ENCODE peak calls at places on chromosomes 2 and 18, in nine cellular contexts. One of them, this sample, is unnamed. For H3K9me3, the result is how much of the 10 kb centered on the place peaks cover.

GRCh38 chr18:42883177-42883576 is 232.3 kb downstream of the RIT2 start:
- DNase-seq in transverse colon: no peak
- DNase-seq in right lobe of liver: no peak
- DNase-seq in adrenal gland: no peak
- DNase-seq in Peyer's patch: no peak
- DNase-seq in body of pancreas: no peak
- DNase-seq in left ventricle myocardium inferior: no peak
- DNase-seq in breast epithelium: no peak
- DNase-seq in tibial nerve: no peak
- DNase-seq in this sample: no peak

GRCh38 chr18:31750259-31750658 is 10.4 kb downstream of the SLC25A52 start:
- DNase-seq in tibial nerve: no peak
- DNase-seq in Peyer's patch: no peak
- DNase-seq in right lobe of liver: no peak
- DNase-seq in transverse colon: no peak
- DNase-seq in adrenal gland: no peak
- DNase-seq in body of pancreas: no peak
- DNase-seq in breast epithelium: no peak
- DNase-seq in left ventricle myocardium inferior: no peak
- DNase-seq in this sample: no peak

GRCh38 chr2:99140860-99141109 is 722 bp upstream of the C2orf15 start:
- DNase-seq in body of pancreas: no peak
- DNase-seq in tibial nerve: no peak
- DNase-seq in left ventricle myocardium inferior: no peak
- DNase-seq in Peyer's patch: no peak
- DNase-seq in breast epithelium: no peak
- DNase-seq in right lobe of liver: no peak
- DNase-seq in transverse colon: no peak
- DNase-seq in adrenal gland: no peak
- DNase-seq in this sample: no peak

GRCh38 chr18:57816208-57816999 is 13.3 kb upstream of the ATP8B1 start:
- DNase-seq in right lobe of liver: no peak
- DNase-seq in tibial nerve: no peak
- DNase-seq in body of pancreas: no peak
- DNase-seq in left ventricle myocardium inferior: no peak
- DNase-seq in adrenal gland: no peak
- DNase-seq in transverse colon: no peak
- DNase-seq in breast epithelium: no peak
- DNase-seq in Peyer's patch: peak
- DNase-seq in this sample: no peak

GRCh38 chr2:191318037-191318728 is 73.0 kb downstream of the MYO1B start:
- DNase-seq in transverse colon: peak
- DNase-seq in Peyer's patch: no peak
- DNase-seq in adrenal gland: no peak
- DNase-seq in body of pancreas: peak
- DNase-seq in breast epithelium: no peak
- DNase-seq in tibial nerve: no peak
- DNase-seq in left ventricle myocardium inferior: no peak
- DNase-seq in right lobe of liver: no peak
- DNase-seq in this sample: no peak

GRCh38 chr2:29011650-29012060 is 30.6 kb downstream of the TOGARAM2 start:
- DNase-seq in adrenal gland: no peak
- DNase-seq in breast epithelium: no peak
- DNase-seq in transverse colon: peak
- DNase-seq in body of pancreas: peak
- DNase-seq in Peyer's patch: peak
- DNase-seq in left ventricle myocardium inferior: peak
- DNase-seq in right lobe of liver: no peak
- DNase-seq in tibial nerve: peak
- DNase-seq in this sample: peak

GRCh38 chr18:13369756-13370510 is 151.4 kb downstream of the LDLRAD4 start:
- DNase-seq in left ventricle myocardium inferior: no peak
- DNase-seq in Peyer's patch: peak
- DNase-seq in breast epithelium: no peak
- DNase-seq in transverse colon: peak
- DNase-seq in right lobe of liver: no peak
- DNase-seq in tibial nerve: no peak
- DNase-seq in adrenal gland: no peak
- DNase-seq in body of pancreas: no peak
- DNase-seq in this sample: no peak

GRCh38 chr2:11764359-11764758 is 17.9 kb downstream of the LPIN1 start:
- DNase-seq in breast epithelium: no peak
- DNase-seq in Peyer's patch: no peak
- DNase-seq in tibial nerve: no peak
- DNase-seq in right lobe of liver: peak
- DNase-seq in transverse colon: peak
- DNase-seq in body of pancreas: peak
- DNase-seq in adrenal gland: no peak
- DNase-seq in left ventricle myocardium inferior: peak
- DNase-seq in this sample: no peak

GRCh38 chr2:213691351-213691750 is 407.1 kb downstream of the SPAG16 start:
- DNase-seq in adrenal gland: no peak
- DNase-seq in transverse colon: no peak
- DNase-seq in right lobe of liver: no peak
- DNase-seq in tibial nerve: no peak
- DNase-seq in breast epithelium: no peak
- DNase-seq in Peyer's patch: no peak
- DNase-seq in left ventricle myocardium inferior: no peak
- DNase-seq in body of pancreas: no peak
- DNase-seq in this sample: no peak

GRCh38 chr2:24214880-24215279 is 40.0 kb downstream of the FAM228A start:
- DNase-seq in body of pancreas: no peak
- DNase-seq in breast epithelium: no peak
- DNase-seq in tibial nerve: no peak
- DNase-seq in Peyer's patch: no peak
- DNase-seq in transverse colon: no peak
- DNase-seq in adrenal gland: no peak
- DNase-seq in right lobe of liver: no peak
- DNase-seq in left ventricle myocardium inferior: no peak
- DNase-seq in this sample: no peak

GRCh38 chr18:24054130-24054529 is 39.6 kb downstream of the TTC39C start:
- DNase-seq in tibial nerve: no peak
- DNase-seq in breast epithelium: no peak
- DNase-seq in left ventricle myocardium inferior: no peak
- DNase-seq in Peyer's patch: no peak
- DNase-seq in transverse colon: no peak
- DNase-seq in right lobe of liver: no peak
- DNase-seq in adrenal gland: no peak
- DNase-seq in body of pancreas: no peak
- DNase-seq in this sample: no peak

GRCh38 chr2:202479610-202480009 is 103.5 kb downstream of the BMPR2 start:
- DNase-seq in left ventricle myocardium inferior: no peak
- DNase-seq in Peyer's patch: no peak
- DNase-seq in right lobe of liver: no peak
- DNase-seq in transverse colon: no peak
- DNase-seq in tibial nerve: no peak
- DNase-seq in adrenal gland: no peak
- DNase-seq in breast epithelium: no peak
- DNase-seq in body of pancreas: no peak
- DNase-seq in this sample: no peak

GRCh38 chr2:210938228-210938627 is 381.8 kb downstream of the CPS1 start:
- DNase-seq in right lobe of liver: no peak
- DNase-seq in adrenal gland: no peak
- DNase-seq in left ventricle myocardium inferior: no peak
- DNase-seq in transverse colon: no peak
- DNase-seq in tibial nerve: no peak
- DNase-seq in body of pancreas: no peak
- DNase-seq in Peyer's patch: no peak
- DNase-seq in breast epithelium: no peak
- DNase-seq in this sample: no peak

GRCh38 chr2:223855426-223855825 is 18.0 kb upstream of the AP1S3 start:
- DNase-seq in Peyer's patch: peak
- DNase-seq in transverse colon: no peak
- DNase-seq in adrenal gland: no peak
- DNase-seq in right lobe of liver: no peak
- DNase-seq in breast epithelium: no peak
- DNase-seq in tibial nerve: no peak
- DNase-seq in left ventricle myocardium inferior: no peak
- DNase-seq in body of pancreas: no peak
- DNase-seq in this sample: no peak

GRCh38 chr2:240619506-240620148 is 5.7 kb upstream of the GPR35 start:
- DNase-seq in breast epithelium: no peak
- DNase-seq in body of pancreas: peak
- DNase-seq in Peyer's patch: peak
- DNase-seq in tibial nerve: no peak
- DNase-seq in adrenal gland: no peak
- DNase-seq in transverse colon: no peak
- DNase-seq in right lobe of liver: peak
- DNase-seq in left ventricle myocardium inferior: peak
- DNase-seq in this sample: no peak

GRCh38 chr2:13195270-13195669 is 478.5 kb downstream of the TRIB2 start:
- DNase-seq in transverse colon: no peak
- DNase-seq in body of pancreas: no peak
- DNase-seq in Peyer's patch: no peak
- DNase-seq in breast epithelium: no peak
- DNase-seq in adrenal gland: no peak
- DNase-seq in right lobe of liver: no peak
- DNase-seq in tibial nerve: no peak
- DNase-seq in left ventricle myocardium inferior: no peak
- DNase-seq in this sample: no peak

GRCh38 chr18:77052656-77053309 is 79.8 kb downstream of the MBP start:
- DNase-seq in left ventricle myocardium inferior: no peak
- DNase-seq in right lobe of liver: no peak
- DNase-seq in tibial nerve: no peak
- DNase-seq in Peyer's patch: peak
- DNase-seq in body of pancreas: no peak
- DNase-seq in transverse colon: no peak
- DNase-seq in adrenal gland: peak
- DNase-seq in breast epithelium: no peak
- DNase-seq in this sample: no peak

GRCh38 chr18:44742741-44743311 is 62.1 kb downstream of the SETBP1 start:
- DNase-seq in tibial nerve: peak
- DNase-seq in body of pancreas: peak
- DNase-seq in breast epithelium: no peak
- DNase-seq in right lobe of liver: peak
- DNase-seq in transverse colon: no peak
- DNase-seq in left ventricle myocardium inferior: peak
- DNase-seq in adrenal gland: peak
- DNase-seq in Peyer's patch: peak
- DNase-seq in this sample: no peak

GRCh38 chr2:16773080-16773713 is 107.6 kb upstream of the CYRIA start:
- DNase-seq in breast epithelium: no peak
- DNase-seq in adrenal gland: peak
- DNase-seq in tibial nerve: peak
- DNase-seq in body of pancreas: peak
- DNase-seq in left ventricle myocardium inferior: no peak
- DNase-seq in Peyer's patch: no peak
- DNase-seq in right lobe of liver: no peak
- DNase-seq in transverse colon: no peak
- DNase-seq in this sample: no peak

GRCh38 chr18:9858642-9859041 is 27.1 kb upstream of the TXNDC2 start:
- DNase-seq in transverse colon: no peak
- DNase-seq in body of pancreas: no peak
- DNase-seq in Peyer's patch: no peak
- DNase-seq in right lobe of liver: no peak
- DNase-seq in tibial nerve: no peak
- DNase-seq in breast epithelium: no peak
- DNase-seq in adrenal gland: no peak
- DNase-seq in left ventricle myocardium inferior: no peak
- DNase-seq in this sample: no peak
- H3K4me3 ChIP-seq in transverse colon: no peak
- H3K4me3 ChIP-seq in body of pancreas: no peak
- H3K4me3 ChIP-seq in Peyer's patch: no peak
- H3K4me3 ChIP-seq in right lobe of liver: no peak
- H3K4me3 ChIP-seq in tibial nerve: no peak
- H3K4me3 ChIP-seq in breast epithelium: no peak
- H3K4me3 ChIP-seq in adrenal gland: no peak
- H3K4me3 ChIP-seq in left ventricle myocardium inferior: no peak
- H3K4me3 ChIP-seq in this sample: no peak

GRCh38 chr2:229363126-229363814 is 92.2 kb upstream of the PID1 start:
- DNase-seq in right lobe of liver: no peak
- DNase-seq in left ventricle myocardium inferior: no peak
- DNase-seq in Peyer's patch: no peak
- DNase-seq in breast epithelium: no peak
- DNase-seq in body of pancreas: no peak
- DNase-seq in adrenal gland: no peak
- DNase-seq in transverse colon: no peak
- DNase-seq in tibial nerve: no peak
- DNase-seq in this sample: no peak
- H3K9me3 ChIP-seq in right lobe of liver: under half
- H3K9me3 ChIP-seq in left ventricle myocardium inferior: under half
- H3K9me3 ChIP-seq in Peyer's patch: under half
- H3K9me3 ChIP-seq in breast epithelium: under half
- H3K9me3 ChIP-seq in body of pancreas: under half
- H3K9me3 ChIP-seq in adrenal gland: under half
- H3K9me3 ChIP-seq in transverse colon: under half
- H3K9me3 ChIP-seq in tibial nerve: under half
- H3K9me3 ChIP-seq in this sample: under half

GRCh38 chr2:20651731-20652099 is 817 bp upstream of the HS1BP3 start:
- DNase-seq in tibial nerve: no peak
- DNase-seq in left ventricle myocardium inferior: no peak
- DNase-seq in right lobe of liver: no peak
- DNase-seq in body of pancreas: no peak
- DNase-seq in transverse colon: no peak
- DNase-seq in Peyer's patch: no peak
- DNase-seq in adrenal gland: no peak
- DNase-seq in breast epithelium: no peak
- DNase-seq in this sample: no peak
- H3K4me3 ChIP-seq in tibial nerve: peak
- H3K4me3 ChIP-seq in left ventricle myocardium inferior: peak
- H3K4me3 ChIP-seq in right lobe of liver: no peak
- H3K4me3 ChIP-seq in body of pancreas: no peak
- H3K4me3 ChIP-seq in transverse colon: peak
- H3K4me3 ChIP-seq in Peyer's patch: peak
- H3K4me3 ChIP-seq in adrenal gland: peak
- H3K4me3 ChIP-seq in breast epithelium: peak
- H3K4me3 ChIP-seq in this sample: peak

DNA sequence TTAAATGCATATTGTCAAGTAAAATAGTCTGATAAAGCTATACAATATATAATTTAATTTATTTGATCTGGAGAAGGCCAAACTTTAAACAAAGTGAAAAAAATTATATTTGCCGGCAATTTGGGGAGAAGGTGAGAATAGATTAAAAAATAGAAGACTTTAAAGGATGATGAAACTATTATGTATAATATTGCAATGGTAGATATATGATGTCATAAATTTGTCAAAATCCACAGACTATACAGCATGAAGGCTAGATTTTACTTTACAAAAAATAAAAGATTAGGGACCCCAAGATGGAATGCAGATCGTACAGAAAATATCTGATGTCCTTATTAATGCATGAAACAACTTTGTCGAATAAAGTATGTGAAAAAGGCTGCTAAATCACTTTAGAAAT is 67.3 kb upstream of the MAL start:
- DNase-seq in body of pancreas: no peak
- DNase-seq in right lobe of liver: no peak
- DNase-seq in left ventricle myocardium inferior: no peak
- DNase-seq in Peyer's patch: no peak
- DNase-seq in adrenal gland: no peak
- DNase-seq in transverse colon: no peak
- DNase-seq in tibial nerve: no peak
- DNase-seq in breast epithelium: no peak
- DNase-seq in this sample: no peak
- H3K9me3 ChIP-seq in body of pancreas: under half
- H3K9me3 ChIP-seq in right lobe of liver: under half
- H3K9me3 ChIP-seq in left ventricle myocardium inferior: under half
- H3K9me3 ChIP-seq in Peyer's patch: under half
- H3K9me3 ChIP-seq in adrenal gland: under half
- H3K9me3 ChIP-seq in transverse colon: under half
- H3K9me3 ChIP-seq in tibial nerve: under half
- H3K9me3 ChIP-seq in breast epithelium: under half
- H3K9me3 ChIP-seq in this sample: under half